ENCODE peak calls at places on chromosomes 13 and 19, in six cellular contexts. U, Q, H, P, W and I are unnamed samples.
A peak's percentile ranks its signal among the peaks of the same experiment; 100 is the strongest.

GRCh38 chr19:42494321-42494720 is 34.0 kb downstream of the CEACAM1 start:
- DNase-seq in H (no peak), P (no peak), Q (no peak), U (no peak), W (no peak), I (no peak)

GRCh38 chr19:1270854-1271527 is 1.9 kb downstream of the CIRBP start:
- DNase-seq in Q (no peak), U (no peak), H (no peak), P (no peak), W (no peak), I (no peak)

GRCh38 chr13:104314926-104315535 is 1248.8 kb upstream of the SLC10A2 start:
- DNase-seq in P (no peak), H (no peak), U (no peak), W (no peak), Q (no peak), I (no peak)

GRCh38 chr13:85806553-85807175 is 7.4 kb upstream of the SLITRK6 start:
- DNase-seq in Q (no peak), W (no peak), P (peak; percentile 76), U (no peak), H (peak; percentile 82), I (no peak)

GRCh38 chr13:113083402-113084061 is 22.1 kb upstream of the F7 start:
- DNase-seq in Q (no peak), U (peak; percentile 75), P (no peak), H (peak; percentile 41), W (peak; percentile 74), I (no peak)

GRCh38 chr19:38304352-38304865 is 358 bp downstream of the C19orf33 start:
- DNase-seq in P (no peak), U (no peak), Q (no peak), W (no peak), H (no peak), I (no peak)

GRCh38 chr13:106163426-106163825 is 372.0 kb downstream of the EFNB2 start:
- DNase-seq in Q (no peak), P (no peak), H (no peak), U (no peak), W (no peak), I (no peak)

GRCh38 chr19:42596391-42597071 is 1.8 kb upstream of the CEACAM8 start:
- DNase-seq in H (peak; percentile 20), U (no peak), Q (no peak), W (no peak), P (peak; percentile 48), I (no peak)

GRCh38 chr13:49308104-49308875 is 60.6 kb downstream of the CDADC1 start:
- DNase-seq in U (no peak), H (peak; percentile 76), W (peak; percentile 72), Q (no peak), P (no peak), I (peak; percentile 95)